ENCODE peak calls at places on chromosomes 13 and 19, in six cellular contexts. J, X, W, O, N and B are unnamed samples.

GRCh38 chr13:74015137-74015536 is 119.1 kb downstream of the KLF12 start:
- DNase-seq in W (no peak), N (no peak), J (no peak), X (no peak), O (no peak), B (peak)

GRCh38 chr19:49421039-49421877 is 2.0 kb downstream of the PTH2 start:
- DNase-seq in O (no peak), J (peak), X (peak), N (peak), W (peak), B (peak)

GRCh38 chr13:43493496-43494000 is 293.2 kb downstream of the ENOX1 start:
- DNase-seq in N (no peak), J (no peak), O (no peak), X (no peak), W (no peak), B (no peak)

GRCh38 chr19:52637718-52638585 is at the start of gene ZNF83:
- DNase-seq in O (peak), N (peak), W (peak), X (peak), J (peak), B (peak)

GRCh38 chr13:88339271-88339741 is 668.1 kb downstream of the SLITRK5 start:
- DNase-seq in N (no peak), W (no peak), O (no peak), X (peak), J (no peak), B (no peak)

GRCh38 chr13:102907016-102907756 is 61.4 kb downstream of the ERCC5 start:
- DNase-seq in N (no peak), O (no peak), X (no peak), W (no peak), J (no peak), B (no peak)

GRCh38 chr13:100423375-100423774 is 165.2 kb downstream of the GGACT start:
- DNase-seq in N (no peak), W (no peak), J (no peak), O (no peak), X (no peak), B (no peak)

GRCh38 chr19:3224346-3225325 is at the start of gene CELF5:
- DNase-seq in O (peak), X (peak), J (peak), W (peak), N (peak), B (peak)

GRCh38 chr13:41900918-41901317 is 60.0 kb downstream of the VWA8 start:
- DNase-seq in O (no peak), J (peak), N (no peak), X (no peak), W (no peak), B (no peak)

GRCh38 chr13:28324181-28324789 is 170.6 kb downstream of the FLT1 start:
- DNase-seq in N (peak), W (peak), X (peak), O (peak), J (peak), B (peak)